ENCODE peak calls at places on chromosomes 3 and 15, in four cellular contexts. Y is neural crest cell, F is left ventricle myocardium inferior, U is T-helper 17 cell. S is an unnamed sample.

GRCh38 chr3:16999871-17000270 is 115.1 kb downstream of the PLCL2 start:
- DNase-seq in Y (no peak), F (no peak), U (no peak), S (no peak)

GRCh38 chr3:25304916-25305315 is 123.1 kb upstream of the RARB start:
- DNase-seq in Y (no peak), F (no peak), U (no peak), S (no peak)

GRCh38 chr15:34647569-34648334 is 64.3 kb upstream of the GOLGA8B start:
- DNase-seq in Y (no peak), F (no peak), U (no peak), S (no peak)

GRCh38 chr15:89665449-89666146 is 10.3 kb upstream of the KIF7 start:
- DNase-seq in Y (peak), F (peak), U (no peak), S (peak)

GRCh38 chr15:39462691-39463090 is 118.2 kb upstream of the THBS1 start:
- DNase-seq in Y (no peak), F (no peak), U (no peak), S (no peak)

GRCh38 chr3:139280027-139280671 is 63.7 kb upstream of the MRPS22 start:
- DNase-seq in Y (no peak), F (no peak), U (no peak), S (no peak)

GRCh38 chr15:87653646-87654045 is 602.9 kb downstream of the NTRK3 start:
- DNase-seq in Y (no peak), F (no peak), U (no peak), S (no peak)

GRCh38 chr3:108602249-108602934 is 12.9 kb downstream of the DZIP3 start:
- DNase-seq in Y (no peak), F (no peak), U (no peak), S (no peak)

GRCh38 chr3:156187146-156187769 is 66.9 kb downstream of the KCNAB1 start:
- DNase-seq in Y (no peak), F (no peak), U (no peak), S (no peak)

S was measured in left cardiac atrium.